ENCODE peak calls at places on chromosomes 5 and 9, in ten cellular contexts. F is activated T-helper 1 cell treated with anti-CD3 and anti-CD28 coated beads, Interleukin-2, amount 50 U/mL, for 16 hours; T is CD4-positive, CD25-positive, alpha-beta regulatory T cell; H is stimulated activated CD8-positive, alpha-beta memory T cell treated with anti-CD3 and anti-CD28 coated beads, Interleukin-2, amount 100 ng/mL, for 48 hours; M is CD8-positive, alpha-beta T cell; U is LHCN-M2; R is Calu3; Q is brain microvascular endothelial cell; O is activated T-cell treated with anti-CD3 and anti-CD28 coated beads, Interleukin-2, amount 50 U/mL, for 72 hours; C is T follicular helper cell. S is an unnamed sample.

GRCh38 chr5:83219495-83219894 is 142.1 kb downstream of the XRCC4 start:
- DNase-seq in R (no peak), H (no peak), F (no peak), C (no peak), U (no peak), T (no peak), M (no peak), Q (no peak), O (no peak), S (no peak)

GRCh38 chr9:97954550-97954989 is 16.6 kb upstream of the HEMGN start:
- DNase-seq in H (peak), Q (no peak), C (peak), U (peak), O (peak), F (peak), M (peak), T (peak), R (peak), S (no peak)

GRCh38 chr9:137167752-137168574 is 1.9 kb downstream of the LRRC26 start:
- DNase-seq in U (no peak), H (no peak), T (no peak), Q (no peak), F (no peak), C (no peak), M (no peak), O (no peak), R (no peak), S (no peak)

GRCh38 chr5:175684931-175685330 is 27.1 kb downstream of the HRH2 start:
- DNase-seq in T (no peak), C (no peak), F (no peak), Q (no peak), R (no peak), U (no peak), O (no peak), H (no peak), M (no peak), S (no peak)

GRCh38 chr9:100679834-100680233 is 102.0 kb downstream of the CAVIN4 start:
- DNase-seq in O (no peak), C (no peak), T (no peak), M (no peak), U (no peak), Q (no peak), H (no peak), R (no peak), F (no peak), S (no peak)

GRCh38 chr5:180169246-180170110 is 39.5 kb downstream of the RASGEF1C start:
- DNase-seq in H (no peak), U (no peak), R (no peak), F (no peak), C (no peak), T (no peak), Q (no peak), M (no peak), O (no peak), S (no peak)

GRCh38 chr5:5128766-5129165 is 11.4 kb upstream of the ADAMTS16 start:
- DNase-seq in H (no peak), O (no peak), Q (no peak), R (no peak), C (no peak), M (no peak), T (no peak), F (no peak), U (no peak), S (no peak)

GRCh38 chr5:133945561-133945960 is 22.9 kb downstream of the C5orf15 start:
- DNase-seq in O (no peak), R (no peak), T (no peak), Q (no peak), H (no peak), M (no peak), F (no peak), C (no peak), U (no peak), S (no peak)

GRCh38 chr9:136682710-136683109 is 4.5 kb downstream of the AGPAT2 start:
- DNase-seq in H (no peak), R (no peak), Q (no peak), O (no peak), M (no peak), F (no peak), T (no peak), U (no peak), C (no peak), S (peak)

GRCh38 chr9:91771027-91771426 is 179.0 kb downstream of the ROR2 start:
- DNase-seq in C (no peak), Q (peak), U (peak), R (no peak), H (no peak), M (no peak), T (no peak), O (no peak), F (no peak), S (peak)

GRCh38 chr5:79864364-79864763 is 126.7 kb downstream of the MTX3 start:
- DNase-seq in M (no peak), H (no peak), T (no peak), O (no peak), C (no peak), F (no peak), Q (no peak), R (no peak), U (no peak), S (no peak)

GRCh38 chr5:33964132-33964531 is 20.4 kb downstream of the SLC45A2 start:
- DNase-seq in M (no peak), H (no peak), Q (no peak), O (no peak), T (peak), R (no peak), U (no peak), F (no peak), C (no peak), S (no peak)

GRCh38 chr5:10652151-10652550 is 88.3 kb downstream of the ANKRD33B start:
- DNase-seq in O (no peak), F (no peak), R (no peak), C (no peak), M (no peak), T (no peak), H (no peak), U (no peak), Q (peak), S (no peak)

GRCh38 chr5:140345919-140346347 is 470 bp downstream of the HBEGF start:
- DNase-seq in R (peak), M (no peak), C (no peak), Q (peak), O (no peak), T (no peak), H (no peak), U (peak), F (no peak), S (peak)

GRCh38 chr9:106707291-106707690 is 155.7 kb upstream of the ZNF462 start:
- DNase-seq in M (no peak), R (no peak), F (no peak), U (no peak), H (no peak), T (no peak), O (no peak), C (no peak), Q (no peak), S (no peak)

GRCh38 chr5:6732634-6733410 is 19.6 kb downstream of the TENT4A start:
- DNase-seq in F (no peak), O (no peak), H (no peak), M (no peak), T (no peak), Q (peak), R (no peak), C (no peak), U (peak), S (peak)

GRCh38 chr5:91434348-91434747 is 51.2 kb upstream of the ARRDC3 start:
- DNase-seq in R (no peak), F (no peak), M (no peak), Q (no peak), T (peak), C (no peak), O (peak), H (no peak), U (no peak), S (no peak)

GRCh38 chr5:113446358-113446927 is 11.7 kb upstream of the TSSK1B start:
- DNase-seq in M (no peak), R (no peak), O (no peak), C (no peak), H (no peak), F (no peak), U (no peak), Q (no peak), T (peak), S (no peak)

GRCh38 chr9:137728444-137729311 is 109.9 kb downstream of the EHMT1 start:
- DNase-seq in T (no peak), F (no peak), H (no peak), C (no peak), R (no peak), O (no peak), Q (no peak), U (no peak), M (no peak), S (no peak)

GRCh38 chr5:6775595-6775994 is 62.4 kb downstream of the TENT4A start:
- DNase-seq in Q (no peak), O (no peak), M (no peak), C (no peak), R (no peak), H (no peak), U (no peak), F (no peak), T (no peak), S (peak)

GRCh38 chr5:102802704-102803458 is 47.8 kb downstream of the PAM start:
- DNase-seq in Q (no peak), M (no peak), U (no peak), C (no peak), T (no peak), R (no peak), O (no peak), F (no peak), H (no peak), S (no peak)

GRCh38 chr9:78001946-78002731 is 29.5 kb downstream of the GNAQ start:
- DNase-seq in C (no peak), H (no peak), M (no peak), F (no peak), T (no peak), O (no peak), U (no peak), Q (no peak), R (no peak), S (no peak)

GRCh38 chr9:136595245-136596218 is 49.7 kb upstream of the NOTCH1 start:
- DNase-seq in H (no peak), U (no peak), Q (no peak), M (no peak), T (no peak), R (no peak), C (no peak), O (no peak), F (no peak), S (peak)

GRCh38 chr9:106621299-106621920 is 241.6 kb upstream of the ZNF462 start:
- DNase-seq in T (no peak), R (no peak), H (no peak), O (no peak), U (peak), Q (no peak), M (no peak), F (no peak), C (no peak), S (no peak)

GRCh38 chr9:2271426-2271825 is 256.3 kb downstream of the SMARCA2 start:
- DNase-seq in Q (no peak), C (no peak), H (no peak), M (no peak), R (no peak), T (peak), O (peak), F (no peak), U (no peak), S (peak)

GRCh38 chr9:110370316-110370715 is 32.7 kb upstream of the TXNDC8 start:
- DNase-seq in R (no peak), U (peak), Q (no peak), M (no peak), T (no peak), O (no peak), H (no peak), C (no peak), F (no peak), S (no peak)

GRCh38 chr5:78698218-78698751 is 49.7 kb upstream of the LHFPL2 start:
- DNase-seq in O (no peak), Q (peak), M (no peak), C (no peak), H (no peak), R (no peak), T (no peak), F (no peak), U (no peak), S (no peak)

GRCh38 chr5:68381909-68382308 is 166.4 kb downstream of the PIK3R1 start:
- DNase-seq in T (no peak), H (no peak), Q (no peak), O (no peak), U (no peak), F (no peak), C (no peak), R (no peak), M (no peak), S (peak)

GRCh38 chr5:2137444-2138050 is 254.8 kb upstream of the IRX4 start:
- DNase-seq in U (no peak), T (no peak), Q (no peak), F (no peak), C (no peak), H (no peak), R (no peak), M (no peak), O (no peak), S (no peak)

GRCh38 chr9:21336467-21336866 is 1.3 kb upstream of the KLHL9 start:
- DNase-seq in M (no peak), C (no peak), U (peak), O (no peak), R (no peak), Q (no peak), F (no peak), H (no peak), T (no peak), S (no peak)

GRCh38 chr5:77773734-77774280 is 2.3 kb downstream of the TBCA start:
- DNase-seq in C (no peak), M (no peak), O (no peak), T (no peak), R (no peak), F (no peak), H (no peak), U (no peak), Q (no peak), S (no peak)

GRCh38 chr5:147754372-147755122 is 28.0 kb downstream of the JAKMIP2 start:
- DNase-seq in H (no peak), O (no peak), F (no peak), T (no peak), R (no peak), C (no peak), M (no peak), Q (no peak), U (no peak), S (no peak)

GRCh38 chr5:158711927-158712529 is 387.7 kb downstream of the EBF1 start:
- DNase-seq in R (no peak), M (no peak), U (no peak), T (no peak), Q (no peak), F (no peak), C (no peak), O (no peak), H (no peak), S (peak)

GRCh38 chr5:150945501-150945900 is 40.7 kb upstream of the ZNF300 start:
- DNase-seq in H (no peak), Q (no peak), T (no peak), U (peak), F (no peak), C (no peak), R (no peak), M (no peak), O (no peak), S (no peak)

GRCh38 chr5:125036494-125036893 is 290.1 kb upstream of the ZNF608 start:
- DNase-seq in C (no peak), O (no peak), M (no peak), Q (no peak), F (no peak), R (no peak), H (no peak), U (no peak), T (no peak), S (no peak)

S was measured in upper lobe of left lung.